ENCODE peak calls at places on chromosomes 3 and 15, in eight cellular contexts. B, K, J, P, H, E, F and G are unnamed samples.

GRCh38 chr15:78110096-78110495 is 17.7 kb downstream of the SH2D7 start:
- DNase-seq in F (no peak), H (no peak), J (no peak), K (no peak), E (no peak), P (no peak), B (peak; percentile 37), G (no peak)

GRCh38 chr15:25716414-25717102 is 146.6 kb downstream of the ATP10A start:
- DNase-seq in E (no peak), F (no peak), B (no peak), H (no peak), P (no peak), K (no peak), J (no peak), G (no peak)

GRCh38 chr3:102686792-102687191 is 252.0 kb downstream of the ZPLD1 start:
- DNase-seq in B (no peak), H (no peak), F (no peak), P (no peak), J (no peak), E (no peak), K (no peak), G (no peak)

GRCh38 chr3:136189859-136190617 is 6.1 kb downstream of the MSL2 start:
- DNase-seq in E (no peak), H (no peak), P (no peak), B (no peak), F (no peak), J (no peak), K (no peak), G (no peak)

GRCh38 chr3:127035672-127036071 is 52.8 kb downstream of the PLXNA1 start:
- DNase-seq in E (no peak), P (peak; percentile 82), B (peak; percentile 50), J (no peak), F (no peak), H (peak; percentile 83), K (no peak), G (peak; percentile 78)

GRCh38 chr15:99404454-99404853 is 153.2 kb downstream of the LRRC28 start:
- DNase-seq in J (no peak), H (no peak), B (no peak), F (no peak), K (no peak), E (no peak), P (no peak), G (no peak)

GRCh38 chr3:155102329-155102728 is 22.2 kb downstream of the MME start:
- DNase-seq in J (no peak), P (no peak), E (no peak), F (no peak), K (no peak), B (no peak), H (peak; percentile 46), G (no peak)

GRCh38 chr3:40780801-40781406 is 256.1 kb downstream of the ZNF621 start:
- DNase-seq in B (peak; percentile 46), H (no peak), K (no peak), E (no peak), P (no peak), F (peak; percentile 46), J (no peak), G (peak; percentile 2)

GRCh38 chr3:105746226-105746996 is 122.4 kb downstream of the CBLB start:
- DNase-seq in H (no peak), P (no peak), K (no peak), B (no peak), J (no peak), E (no peak), F (no peak), G (no peak)

GRCh38 chr15:33639968-33640367 is 328.3 kb upstream of the CHRM5 start:
- DNase-seq in E (no peak), H (no peak), B (no peak), K (no peak), P (no peak), J (no peak), F (no peak), G (no peak)
- TF ChIP-seq CTCF in E (no peak), H (no peak), B (no peak), K (no peak), P (no peak), J (no peak), F (no peak), G (no peak)

DNA sequence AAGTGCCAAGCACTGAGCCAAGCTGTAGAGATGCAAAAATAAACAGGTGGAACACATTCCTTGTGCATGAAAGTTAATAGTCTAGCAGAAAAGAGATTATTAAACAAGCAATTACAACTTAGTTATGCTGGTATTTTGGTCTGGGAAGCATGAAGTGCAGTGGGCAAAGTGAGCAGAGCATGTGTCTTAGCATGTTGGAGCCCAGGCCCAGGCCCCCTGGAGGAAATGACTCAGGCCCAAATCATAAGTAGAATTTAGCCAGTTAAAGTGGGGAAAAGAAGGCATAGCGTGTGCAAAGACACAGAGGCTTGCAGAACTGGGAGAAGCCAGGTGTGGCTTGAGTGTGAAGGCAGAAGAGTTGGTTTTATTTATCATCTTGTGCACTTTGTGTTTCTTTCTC is 163.8 kb upstream of the ATP11B start:
- DNase-seq in H (no peak), J (no peak), E (no peak), F (no peak), K (no peak), P (no peak), B (no peak), G (no peak)
- TF ChIP-seq CTCF in H (no peak), J (no peak), E (no peak), F (no peak), K (no peak), P (no peak), B (no peak), G (no peak)

GRCh38 chr3:53728606-53729005 is 117.6 kb downstream of the CHDH start:
- DNase-seq in B (no peak), K (no peak), E (no peak), J (no peak), H (no peak), F (no peak), P (no peak), G (no peak)

GRCh38 chr3:53729130-53729529 is 117.1 kb downstream of the CHDH start:
- DNase-seq in P (no peak), E (no peak), J (no peak), F (no peak), B (no peak), H (no peak), K (no peak), G (no peak)

GRCh38 chr3:53730565-53730964 is 115.7 kb downstream of the CHDH start:
- DNase-seq in P (no peak), B (peak; percentile 76), K (no peak), H (no peak), J (no peak), F (no peak), E (no peak), G (no peak)

GRCh38 chr3:53731934-53732624 is 114.1 kb downstream of the CHDH start:
- DNase-seq in H (no peak), J (no peak), K (no peak), P (no peak), F (no peak), E (no peak), B (no peak), G (no peak)

DNA sequence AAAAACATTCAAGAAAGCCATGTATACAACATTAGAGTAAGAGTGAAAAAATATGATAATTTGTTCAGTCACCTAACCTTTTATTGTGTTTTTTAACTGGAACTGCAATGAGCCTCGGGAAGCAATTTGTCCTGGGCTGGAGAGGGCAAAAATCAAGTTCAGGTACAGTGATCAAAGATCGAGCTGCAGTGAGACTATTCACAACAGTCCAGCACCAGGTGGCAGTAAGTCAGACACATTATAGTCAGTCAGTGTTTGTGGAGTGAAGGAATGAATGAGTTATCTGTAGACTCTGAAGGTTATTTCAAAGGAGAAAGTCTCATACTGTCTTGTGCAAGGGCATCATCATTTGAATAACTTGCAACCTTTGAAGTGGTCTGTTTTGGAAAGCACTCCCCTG is 116.6 kb downstream of the CHDH start:
- DNase-seq in E (peak; percentile 20), P (no peak), B (no peak), J (no peak), K (no peak), H (no peak), F (no peak), G (no peak)
- TF ChIP-seq CTCF in E (no peak), P (no peak), B (no peak), J (no peak), K (peak; percentile 5), H (peak; percentile 5), F (no peak), G (peak; percentile 12)

GRCh38 chr3:65425880-65426279 is 612.8 kb downstream of the MAGI1 start:
- DNase-seq in E (peak; percentile 38), J (no peak), P (no peak), H (no peak), B (no peak), K (no peak), F (no peak), G (no peak)
- TF ChIP-seq CTCF in E (peak; percentile 10), J (no peak), P (no peak), H (peak; percentile 60), B (peak; percentile 44), K (peak; percentile 73), F (peak; percentile 41), G (peak; percentile 50)

GRCh38 chr3:129166579-129167332 is 5.9 kb upstream of the ISY1 start:
- DNase-seq in F (no peak), E (no peak), P (no peak), B (no peak), J (no peak), H (no peak), K (no peak), G (no peak)

GRCh38 chr3:129161860-129162271 is 1.0 kb upstream of the ISY1 start:
- DNase-seq in K (no peak), H (peak; percentile 13), J (peak; percentile 56), E (peak; percentile 35), B (no peak), F (peak; percentile 13), P (no peak), G (no peak)

GRCh38 chr3:129164500-129164899 is 3.6 kb upstream of the ISY1 start:
- DNase-seq in B (no peak), K (no peak), E (no peak), P (no peak), F (no peak), J (no peak), H (no peak), G (no peak)

GRCh38 chr3:129160891-129161859 is at the start of gene ISY1:
- DNase-seq in F (peak; percentile 81), B (peak; percentile 89), E (peak; percentile 90), J (peak; percentile 96), K (peak; percentile 91), H (peak; percentile 94), P (peak; percentile 90), G (peak; percentile 87)

DNA sequence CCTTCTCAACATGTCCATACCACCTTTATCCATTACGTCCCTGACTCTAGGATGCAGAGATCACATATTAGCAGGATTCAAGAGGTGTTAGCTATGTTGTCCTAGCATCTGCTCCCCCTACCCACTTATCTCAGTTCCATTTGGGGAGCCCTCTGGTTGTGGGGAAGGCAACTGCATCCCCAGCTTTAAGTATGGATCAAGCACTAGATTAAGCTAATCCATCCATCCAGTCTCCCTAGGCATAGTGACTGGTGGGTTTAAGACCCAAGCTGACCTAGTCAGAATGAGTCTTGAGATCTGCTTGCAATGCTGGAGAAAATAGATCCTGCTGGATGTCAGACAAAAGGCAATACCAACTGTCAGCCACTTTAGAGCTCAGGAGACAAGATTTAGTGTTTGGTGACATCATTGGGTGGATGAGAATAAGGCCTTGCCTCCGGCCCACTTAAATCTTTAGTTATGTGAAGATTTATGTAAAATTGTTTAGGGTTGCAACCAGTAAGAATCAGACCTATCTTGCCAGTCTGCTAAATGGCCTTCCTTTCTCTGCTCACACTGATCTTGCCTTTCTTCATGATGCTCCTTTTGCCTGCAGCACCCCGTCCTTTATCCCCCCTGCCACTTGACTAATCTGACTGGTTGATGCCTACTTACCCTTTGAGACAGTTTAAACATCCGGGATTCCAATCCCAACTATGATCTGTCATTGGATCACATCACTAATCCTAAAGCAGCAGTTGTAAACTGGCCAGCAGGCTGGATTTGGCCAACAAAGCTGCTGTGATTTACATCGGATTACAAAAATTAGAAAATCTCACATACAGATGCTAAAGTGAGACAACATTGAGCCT is 2.1 kb upstream of the ISY1 start:
- DNase-seq in B (no peak), F (peak; percentile 11), H (no peak), K (no peak), P (no peak), J (peak; percentile 58), E (peak; percentile 23), G (no peak)
- TF ChIP-seq CTCF in B (no peak), F (no peak), H (peak; percentile 20), K (peak; percentile 45), P (no peak), J (peak; percentile 43), E (no peak), G (peak; percentile 15)